ENCODE peak calls at places on chromosome 4, in seven cellular contexts. Y is posterior vena cava; F is fibroblast of pulmonary artery; Z is bronchial epithelial cell; O is C1 segment of cervical spinal cord; C is brain microvascular endothelial cell; D is activated naive CD4-positive, alpha-beta T cell treated with anti-CD3 and anti-CD28 coated beads for 36 hours. H is an unnamed sample.

GRCh38 chr4:166836865-166837264 is 397.4 kb downstream of the SPOCK3 start:
- DNase-seq in F (no peak), Z (no peak), D (no peak), Y (no peak), O (no peak), C (no peak), H (no peak)

GRCh38 chr4:86778169-86778568 is 71.0 kb downstream of the SLC10A6 start:
- DNase-seq in F (no peak), Y (no peak), O (no peak), D (no peak), Z (no peak), C (no peak), H (no peak)

GRCh38 chr4:139324620-139325019 is 22.3 kb upstream of the NDUFC1 start:
- DNase-seq in F (no peak), C (no peak), O (no peak), Y (no peak), D (no peak), Z (no peak), H (no peak)

GRCh38 chr4:109939153-109939552 is 26.5 kb downstream of the EGF start:
- DNase-seq in Y (no peak), Z (no peak), D (no peak), F (no peak), O (no peak), C (no peak), H (no peak)

GRCh38 chr4:88964450-88964849 is 92.5 kb downstream of the FAM13A start:
- DNase-seq in F (peak; percentile 47), O (no peak), Z (peak; percentile 90), Y (no peak), D (peak; percentile 18), C (no peak), H (no peak)

GRCh38 chr4:149630079-149630478 is 185.6 kb downstream of the IQCM start:
- DNase-seq in O (no peak), D (no peak), F (peak; percentile 3), Y (no peak), Z (peak; percentile 22), C (no peak), H (no peak)

GRCh38 chr4:162350331-162350730 is 186.5 kb upstream of the FSTL5 start:
- DNase-seq in O (no peak), C (no peak), F (no peak), Z (peak; percentile 5), Y (no peak), D (no peak), H (no peak)

GRCh38 chr4:186068581-186069402 is at the start of gene TLR3:
- DNase-seq in O (no peak), C (peak; percentile 20), Y (no peak), Z (peak; percentile 38), D (no peak), F (peak; percentile 52), H (no peak)

GRCh38 chr4:80074059-80074458 is 1.0 kb upstream of the ANTXR2 start:
- DNase-seq in Z (no peak), C (no peak), Y (no peak), D (no peak), O (no peak), F (no peak), H (no peak)

GRCh38 chr4:52358855-52359254 is 300.2 kb downstream of the USP46 start:
- DNase-seq in F (no peak), Y (no peak), Z (no peak), O (no peak), C (no peak), D (no peak), H (no peak)

GRCh38 chr4:161573836-161574235 is 590.0 kb downstream of the FSTL5 start:
- DNase-seq in F (no peak), C (peak; percentile 6), O (no peak), Y (no peak), D (no peak), Z (peak; percentile 11), H (no peak)

GRCh38 chr4:41256131-41256739 is 493 bp upstream of the UCHL1 start:
- DNase-seq in F (peak; percentile 49), D (no peak), Y (no peak), Z (no peak), O (no peak), C (peak; percentile 64), H (peak; percentile 28)

GRCh38 chr4:7146059-7146763 is 46.1 kb upstream of the SORCS2 start:
- DNase-seq in Z (no peak), C (no peak), D (no peak), F (no peak), Y (no peak), O (no peak), H (no peak)

GRCh38 chr4:153522800-153523089 is 56.6 kb downstream of the TMEM131L start:
- DNase-seq in Z (no peak), Y (no peak), C (no peak), O (no peak), D (peak; percentile 83), F (no peak), H (no peak)

GRCh38 chr4:53855886-53856260 is 208.5 kb downstream of the CHIC2 start:
- DNase-seq in O (no peak), Z (peak; percentile 80), F (peak; percentile 78), Y (no peak), D (no peak), C (peak; percentile 67), H (no peak)

GRCh38 chr4:156909010-156909409 is 62.6 kb downstream of the PDGFC start:
- DNase-seq in O (no peak), D (no peak), Z (no peak), Y (no peak), F (no peak), C (no peak), H (no peak)

GRCh38 chr4:17561195-17561909 is 15.6 kb upstream of the LAP3 start:
- DNase-seq in O (no peak), D (no peak), Y (no peak), Z (peak; percentile 81), C (peak; percentile 61), F (peak; percentile 30), H (no peak)

GRCh38 chr4:71713611-71714203 is 70.2 kb downstream of the GC start:
- DNase-seq in D (no peak), O (no peak), Y (no peak), Z (peak; percentile 57), F (peak; percentile 82), C (no peak), H (peak; percentile 18)

GRCh38 chr4:159765402-159765801 is 662.5 kb downstream of the RAPGEF2 start:
- DNase-seq in Z (no peak), D (no peak), O (no peak), F (peak; percentile 20), C (no peak), Y (no peak), H (no peak)

GRCh38 chr4:6450709-6451108 is 21.7 kb downstream of the PPP2R2C start:
- DNase-seq in O (no peak), Z (no peak), D (no peak), F (no peak), Y (peak; percentile 48), C (no peak), H (no peak)

GRCh38 chr4:126124817-126125216 is 810.1 kb downstream of the FAT4 start:
- DNase-seq in C (no peak), F (peak; percentile 51), O (no peak), Z (no peak), Y (no peak), D (no peak), H (no peak)

GRCh38 chr4:7371122-7371941 is 63.4 kb downstream of the PSAPL1 start:
- DNase-seq in Z (peak; percentile 8), F (peak; percentile 4), O (no peak), C (peak; percentile 62), Y (no peak), D (no peak), H (no peak)

GRCh38 chr4:73309211-73309610 is 50.6 kb upstream of the ANKRD17 start:
- DNase-seq in Z (peak; percentile 60), F (peak; percentile 49), O (no peak), C (no peak), D (no peak), Y (no peak), H (no peak)

GRCh38 chr4:168386002-168386401 is 67.5 kb upstream of the DDX60 start:
- DNase-seq in Z (peak; percentile 24), Y (no peak), D (no peak), F (peak; percentile 19), C (no peak), O (no peak), H (no peak)

GRCh38 chr4:33882246-33882990 is 2361.9 kb downstream of the ARAP2 start:
- DNase-seq in D (no peak), C (no peak), F (peak; percentile 61), Y (no peak), O (no peak), Z (peak; percentile 1), H (no peak)

GRCh38 chr4:140116442-140117104 is 37.4 kb downstream of the MAML3 start:
- DNase-seq in Z (peak; percentile 78), Y (no peak), O (no peak), C (no peak), D (peak; percentile 66), F (no peak), H (no peak)

GRCh38 chr4:4534515-4535145 is 7.2 kb downstream of the STX18 start:
- DNase-seq in Y (no peak), F (no peak), D (no peak), O (no peak), Z (no peak), C (no peak), H (no peak)

GRCh38 chr4:187929024-187929423 is 66.5 kb upstream of the ZFP42 start:
- DNase-seq in O (no peak), Z (no peak), D (no peak), F (no peak), C (no peak), Y (no peak), H (no peak)

GRCh38 chr4:88728146-88728545 is 30.5 kb upstream of the NAP1L5 start:
- DNase-seq in D (no peak), Y (peak; percentile 88), O (no peak), C (no peak), Z (no peak), F (no peak), H (no peak)

GRCh38 chr4:5524900-5525299 is 183.5 kb downstream of the EVC2 start:
- DNase-seq in F (peak; percentile 64), Z (no peak), O (no peak), C (peak; percentile 83), D (no peak), Y (no peak), H (no peak)

GRCh38 chr4:53784112-53784511 is 192.8 kb upstream of the LNX1 start:
- DNase-seq in F (no peak), D (no peak), O (no peak), Y (no peak), Z (no peak), C (no peak), H (no peak)

GRCh38 chr4:23660865-23661264 is 229.0 kb downstream of the PPARGC1A start:
- DNase-seq in F (no peak), Y (no peak), Z (no peak), O (no peak), D (no peak), C (no peak), H (no peak)

GRCh38 chr4:3766791-3767561 is 791 bp downstream of the ADRA2C start:
- DNase-seq in Z (no peak), F (no peak), D (peak; percentile 15), Y (no peak), O (no peak), C (no peak), H (no peak)

GRCh38 chr4:53706422-53707032 is 115.2 kb upstream of the LNX1 start:
- DNase-seq in C (peak; percentile 47), Z (peak; percentile 62), Y (no peak), O (no peak), F (peak; percentile 86), D (no peak), H (peak; percentile 51)

GRCh38 chr4:184343400-184344177 is 125.9 kb upstream of the ENPP6 start:
- DNase-seq in F (peak; percentile 78), Z (peak; percentile 76), O (peak; percentile 48), D (peak; percentile 61), Y (no peak), C (peak; percentile 75), H (peak; percentile 65)

GRCh38 chr4:40881096-40881495 is 131.3 kb downstream of the NSUN7 start:
- DNase-seq in D (no peak), F (no peak), Y (no peak), C (no peak), Z (no peak), O (no peak), H (no peak)

GRCh38 chr4:86895692-86896488 is 3.7 kb upstream of the C4orf36 start:
- DNase-seq in D (no peak), C (peak; percentile 61), O (no peak), Y (no peak), F (peak; percentile 84), Z (peak; percentile 73), H (peak; percentile 36)

GRCh38 chr4:7719354-7720174 is 220.1 kb downstream of the AFAP1 start:
- DNase-seq in Z (peak; percentile 8), F (peak; percentile 31), D (peak; percentile 77), Y (peak; percentile 89), C (no peak), O (peak; percentile 34), H (no peak)

H was measured in NCI-H748 treated with DMSO at 0.1 percent for 48 hours.